ENCODE peak calls at places on chromosomes 1 and 21, in ten cellular contexts. X, E, O, F, M, W, L, H, V and K are unnamed samples.

GRCh38 chr21:31586118-31586517 is 73.4 kb upstream of the SOD1 start:
- DNase-seq in X (no peak), E (no peak), O (no peak), F (no peak), M (no peak), W (no peak), L (no peak), H (no peak), V (no peak), K (no peak)

GRCh38 chr1:245770191-245770590 is 615.4 kb downstream of the KIF26B start:
- DNase-seq in X (no peak), E (no peak), O (no peak), F (no peak), M (no peak), W (no peak), L (no peak), H (no peak), V (no peak), K (no peak)

GRCh38 chr1:109726007-109726406 is 14.0 kb downstream of the GSTM5 start:
- DNase-seq in X (no peak), E (no peak), O (no peak), F (no peak), M (no peak), W (no peak), L (no peak), H (no peak), V (no peak), K (no peak)

GRCh38 chr1:216566809-216567208 is 143.6 kb upstream of the USH2A start:
- DNase-seq in X (no peak), E (no peak), O (no peak), F (no peak), M (no peak), W (no peak), L (no peak), H (no peak), V (no peak), K (no peak)

GRCh38 chr1:194331758-194332157 is 1145.3 kb upstream of the B3GALT2 start:
- DNase-seq in X (no peak), E (no peak), O (no peak), F (no peak), M (no peak), W (no peak), L (no peak), H (no peak), V (no peak), K (no peak)

GRCh38 chr1:90708236-90708786 is 8.8 kb downstream of the BARHL2 start:
- DNase-seq in X (no peak), E (no peak), O (no peak), F (no peak), M (no peak), W (no peak), L (no peak), H (no peak), V (no peak), K (no peak)

GRCh38 chr1:200905411-200906052 is 10.8 kb downstream of the INAVA start:
- DNase-seq in X (no peak), E (no peak), O (peak), F (no peak), M (no peak), W (no peak), L (no peak), H (no peak), V (no peak), K (peak)

GRCh38 chr1:1678581-1679380 is 13.8 kb downstream of the SLC35E2B start:
- DNase-seq in X (no peak), E (no peak), O (peak), F (no peak), M (no peak), W (peak), L (no peak), H (peak), V (no peak), K (peak)

GRCh38 chr1:9438431-9439073 is 100.7 kb upstream of the SLC25A33 start:
- DNase-seq in X (peak), E (peak), O (no peak), F (no peak), M (peak), W (peak), L (no peak), H (peak), V (peak), K (no peak)

GRCh38 chr1:67250051-67250653 is 57.5 kb upstream of the IL12RB2 start:
- DNase-seq in X (no peak), E (no peak), O (no peak), F (peak), M (no peak), W (no peak), L (no peak), H (no peak), V (no peak), K (no peak)

GRCh38 chr1:3320246-3321152 is 134.0 kb upstream of the ARHGEF16 start:
- DNase-seq in X (no peak), E (no peak), O (no peak), F (peak), M (no peak), W (peak), L (no peak), H (no peak), V (no peak), K (no peak)

GRCh38 chr1:118487932-118488331 is 302.9 kb upstream of the SPAG17 start:
- DNase-seq in X (no peak), E (no peak), O (no peak), F (no peak), M (no peak), W (no peak), L (no peak), H (no peak), V (no peak), K (no peak)

GRCh38 chr1:109253803-109254620 is 4.7 kb downstream of the CELSR2 start:
- DNase-seq in X (no peak), E (no peak), O (no peak), F (no peak), M (peak), W (no peak), L (no peak), H (no peak), V (no peak), K (peak)

GRCh38 chr1:226095286-226095685 is 32.8 kb downstream of the H3-3A start:
- DNase-seq in X (no peak), E (no peak), O (no peak), F (no peak), M (no peak), W (no peak), L (no peak), H (peak), V (no peak), K (peak)

GRCh38 chr21:38300180-38300579 is 43.4 kb downstream of the KCNJ15 start:
- DNase-seq in X (no peak), E (no peak), O (no peak), F (no peak), M (no peak), W (no peak), L (no peak), H (no peak), V (no peak), K (no peak)

GRCh38 chr1:29679828-29680558 is 443.7 kb downstream of the PTPRU start:
- DNase-seq in X (no peak), E (no peak), O (no peak), F (no peak), M (no peak), W (no peak), L (peak), H (peak), V (no peak), K (no peak)

GRCh38 chr1:109170051-109170775 is 43.5 kb upstream of the SARS1 start:
- DNase-seq in X (no peak), E (no peak), O (no peak), F (no peak), M (no peak), W (no peak), L (no peak), H (no peak), V (no peak), K (no peak)

GRCh38 chr21:41432567-41433460 is 6.8 kb downstream of the MX1 start:
- DNase-seq in X (no peak), E (no peak), O (no peak), F (no peak), M (no peak), W (no peak), L (no peak), H (no peak), V (no peak), K (no peak)

GRCh38 chr1:177235350-177235749 is 64.6 kb downstream of the BRINP2 start:
- DNase-seq in X (no peak), E (no peak), O (no peak), F (no peak), M (no peak), W (no peak), L (no peak), H (no peak), V (no peak), K (no peak)
- H3K27ac ChIP-seq in X (no peak), E (no peak), O (no peak), F (no peak), M (no peak), W (no peak), L (no peak), H (no peak), V (no peak), K (no peak)

DNA sequence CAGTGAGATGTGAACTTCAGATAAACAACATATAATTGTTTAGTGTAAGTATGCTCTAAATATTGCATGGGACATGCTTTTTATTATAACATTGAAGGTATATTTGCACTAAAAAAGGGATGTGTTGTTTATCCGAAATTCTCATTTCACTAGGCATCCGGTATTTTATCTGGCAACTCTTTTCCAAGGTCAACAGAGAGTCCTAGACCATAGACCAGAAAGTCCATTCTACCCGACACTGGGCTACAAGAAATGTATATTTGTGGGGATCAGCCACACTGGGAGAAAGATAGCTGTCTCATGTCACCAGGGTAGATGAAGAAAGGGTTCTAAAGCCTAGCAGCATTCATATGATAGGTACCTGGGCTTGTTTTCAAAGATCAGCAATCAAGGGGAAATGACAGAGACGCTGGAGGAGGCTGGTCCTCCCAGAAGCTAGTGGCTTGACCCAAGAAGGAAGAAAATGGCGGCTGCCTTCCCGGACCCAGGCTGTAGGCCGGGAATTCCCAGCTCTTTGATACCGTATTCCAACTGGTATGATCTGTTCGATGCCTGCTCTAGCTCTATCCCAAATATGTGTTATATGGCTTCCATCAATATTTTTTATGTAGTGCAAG is 161.1 kb upstream of the IRF2BP2 start:
- DNase-seq in X (no peak), E (no peak), O (no peak), F (no peak), M (no peak), W (no peak), L (no peak), H (no peak), V (no peak), K (no peak)
- H3K27ac ChIP-seq in X (no peak), E (no peak), O (no peak), F (no peak), M (no peak), W (peak), L (no peak), H (peak), V (no peak), K (no peak)

GRCh38 chr1:36133484-36133883 is 8.5 kb upstream of the COL8A2 start:
- DNase-seq in X (peak), E (peak), O (no peak), F (no peak), M (no peak), W (peak), L (peak), H (no peak), V (no peak), K (no peak)
- H3K27ac ChIP-seq in X (no peak), E (peak), O (no peak), F (no peak), M (no peak), W (peak), L (no peak), H (no peak), V (no peak), K (no peak)

GRCh38 chr1:17535300-17535937 is 4.1 kb upstream of the ARHGEF10L start:
- DNase-seq in X (no peak), E (no peak), O (no peak), F (no peak), M (no peak), W (no peak), L (no peak), H (no peak), V (no peak), K (no peak)
- H3K27ac ChIP-seq in X (no peak), E (no peak), O (no peak), F (no peak), M (no peak), W (peak), L (no peak), H (no peak), V (no peak), K (no peak)

DNA sequence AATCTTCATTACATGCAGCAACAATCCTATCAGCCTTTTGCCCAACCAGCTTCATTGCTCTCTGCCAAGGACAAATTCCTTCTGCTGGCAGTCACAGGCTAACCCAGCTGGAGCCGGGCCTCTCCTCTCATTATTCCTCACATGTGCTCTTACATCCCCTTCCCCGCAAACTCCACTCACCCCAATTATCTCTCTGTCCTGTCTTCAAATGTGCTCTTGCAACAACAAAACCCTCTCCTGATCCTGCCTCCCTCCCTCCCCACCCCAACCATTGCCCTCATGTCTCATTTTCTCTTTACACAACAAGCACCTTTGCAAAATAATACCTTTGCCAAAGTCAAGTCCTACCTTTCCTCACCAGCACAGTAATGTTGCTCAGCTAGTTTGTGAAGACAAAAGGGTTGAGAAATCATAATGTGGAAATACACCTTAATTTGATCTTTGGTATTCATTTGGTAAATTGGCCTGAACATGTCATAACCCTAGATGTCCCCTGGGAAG is 36.0 kb upstream of the DHCR24 start:
- DNase-seq in X (no peak), E (peak), O (no peak), F (no peak), M (no peak), W (no peak), L (peak), H (no peak), V (no peak), K (no peak)
- H3K27ac ChIP-seq in X (no peak), E (peak), O (no peak), F (no peak), M (no peak), W (no peak), L (peak), H (no peak), V (no peak), K (no peak)

DNA sequence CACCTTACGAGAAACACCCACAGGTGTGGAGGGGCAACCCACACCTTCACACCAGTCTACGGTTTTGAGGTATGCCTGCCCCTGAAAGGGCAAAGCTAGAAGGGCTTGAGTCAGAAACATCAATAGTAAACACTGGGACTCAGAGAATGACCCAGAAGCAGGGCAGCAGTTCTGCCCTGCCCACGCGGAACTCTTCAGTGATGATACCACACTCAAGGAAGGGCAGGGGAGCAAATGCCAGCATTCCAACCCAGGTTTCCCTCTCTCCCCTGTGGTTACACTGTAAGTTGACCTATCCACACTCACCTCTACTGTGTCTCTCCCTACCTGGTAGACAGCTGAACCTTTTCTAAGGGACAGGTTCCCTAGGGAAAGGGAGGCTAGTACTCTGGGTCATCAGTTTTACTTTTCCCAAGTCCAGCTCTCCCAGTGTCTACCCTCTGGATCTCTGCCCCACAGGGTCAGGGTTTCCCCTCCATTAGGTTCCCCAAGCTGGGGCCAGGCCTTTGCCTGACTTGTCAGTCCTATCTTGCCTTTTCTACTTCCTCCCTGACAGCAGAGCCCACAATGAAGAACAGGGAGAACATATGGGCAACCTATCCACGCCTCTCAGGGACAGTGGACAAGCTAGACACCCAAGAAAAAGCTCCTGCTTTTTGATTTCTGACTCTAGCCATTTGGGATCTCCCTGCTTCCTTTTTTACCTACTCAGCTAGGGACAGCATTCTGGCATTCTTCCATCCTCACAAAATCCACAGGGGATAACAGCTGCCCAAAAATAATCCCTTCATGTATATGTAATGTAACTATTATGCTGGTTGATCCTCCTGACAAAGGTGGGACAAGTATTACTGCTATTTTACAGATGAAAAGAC is 3.0 kb downstream of the F11R start:
- DNase-seq in X (no peak), E (no peak), O (no peak), F (no peak), M (no peak), W (no peak), L (no peak), H (peak), V (no peak), K (no peak)
- H3K27ac ChIP-seq in X (no peak), E (peak), O (no peak), F (no peak), M (no peak), W (peak), L (peak), H (peak), V (no peak), K (peak)

DNA sequence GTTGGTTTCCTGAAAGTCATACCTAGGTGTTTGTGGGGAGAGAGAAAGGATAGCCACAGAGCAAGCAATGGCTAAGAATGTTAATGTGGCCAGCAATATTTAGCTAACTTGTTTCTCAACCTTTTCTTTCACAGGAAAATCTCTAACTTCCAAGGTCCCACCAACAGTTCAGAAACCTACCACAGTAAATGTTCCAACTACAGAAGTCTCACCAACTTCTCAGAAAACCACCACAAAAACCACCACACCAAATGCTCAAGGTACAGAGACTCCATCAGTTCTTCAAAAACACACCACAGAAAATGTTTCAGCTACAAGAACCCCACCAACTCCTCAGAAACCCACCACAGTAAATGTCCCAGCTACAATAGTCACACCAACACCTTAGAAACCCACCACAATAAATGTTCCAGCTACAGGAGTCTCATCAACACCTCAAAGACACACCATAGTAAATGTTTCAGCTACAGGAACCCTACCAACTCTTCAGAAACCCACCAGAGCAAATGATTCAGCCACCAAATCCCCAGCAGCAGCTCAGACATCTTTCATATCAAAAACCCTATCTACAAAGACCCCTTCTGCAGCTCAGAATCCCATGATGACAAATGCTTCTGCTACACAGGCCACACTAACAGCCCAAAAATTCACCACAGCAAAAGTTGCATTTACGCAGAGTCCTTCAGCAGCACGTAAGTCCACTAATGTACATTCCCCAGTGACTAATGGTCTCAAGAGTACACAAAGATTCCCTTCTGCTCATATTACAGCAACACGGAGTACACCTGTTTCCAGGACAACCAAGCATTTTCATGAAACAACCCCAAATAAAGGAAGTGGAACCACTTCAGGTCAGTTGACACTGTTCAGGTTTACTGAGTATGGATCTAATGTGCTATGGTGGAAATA is 15.3 kb downstream of the CD55 start:
- DNase-seq in X (no peak), E (peak), O (peak), F (no peak), M (no peak), W (no peak), L (no peak), H (no peak), V (no peak), K (no peak)
- H3K27ac ChIP-seq in X (no peak), E (no peak), O (peak), F (no peak), M (no peak), W (peak), L (no peak), H (peak), V (peak), K (peak)

GRCh38 chr1:47189844-47190562 is at the start of gene PDZK1IP1:
- DNase-seq in X (peak), E (peak), O (no peak), F (no peak), M (peak), W (peak), L (peak), H (peak), V (peak), K (peak)
- H3K27ac ChIP-seq in X (no peak), E (peak), O (peak), F (no peak), M (no peak), W (peak), L (peak), H (peak), V (no peak), K (peak)

GRCh38 chr1:233326995-233327937 is at the start of gene MAP3K21:
- DNase-seq in X (peak), E (peak), O (peak), F (peak), M (peak), W (peak), L (peak), H (peak), V (peak), K (peak)
- H3K27ac ChIP-seq in X (no peak), E (peak), O (no peak), F (peak), M (peak), W (peak), L (peak), H (peak), V (no peak), K (no peak)